ENCODE peak calls at places on chromosome 2, in seven cellular contexts. U is stimulated activated CD8-positive, alpha-beta memory T cell treated with anti-CD3 and anti-CD28 coated beads, Interleukin-4, amount 100 ng/mL, for 4 hours; T is Daoy; H is EL; X is Panc1; Z is stimulated activated CD4-positive, alpha-beta T cell treated with anti-CD3 and anti-CD28 coated beads, Interleukin-15, amount 100 ng/mL, for 24 hours; G is NCI-H1694. D is an unnamed sample.

GRCh38 chr2:89849731-89850130 is 1158.3 kb downstream of the RPIA start:
- DNase-seq in U (no peak), T (no peak), H (no peak), X (no peak), Z (no peak), G (no peak), D (no peak)

GRCh38 chr2:26052731-26053130 is 18.8 kb downstream of the RAB10 start:
- DNase-seq in U (no peak), T (no peak), H (no peak), X (no peak), Z (no peak), G (no peak), D (no peak)

GRCh38 chr2:237863102-237863511 is 3.7 kb downstream of the RAMP1 start:
- DNase-seq in U (no peak), T (no peak), H (no peak), X (no peak), Z (no peak), G (no peak), D (no peak)

GRCh38 chr2:206452750-206453149 is 9.4 kb downstream of the ADAM23 start:
- DNase-seq in U (no peak), T (peak), H (peak), X (no peak), Z (no peak), G (no peak), D (no peak)

GRCh38 chr2:217335341-217335966 is 475.6 kb upstream of the TNP1 start:
- DNase-seq in U (no peak), T (peak), H (peak), X (no peak), Z (no peak), G (no peak), D (no peak)

GRCh38 chr2:64105676-64106461 is 38.4 kb downstream of the PELI1 start:
- DNase-seq in U (no peak), T (no peak), H (no peak), X (no peak), Z (no peak), G (no peak), D (no peak)

GRCh38 chr2:168530980-168531379 is 74.9 kb downstream of the CERS6 start:
- DNase-seq in U (no peak), T (no peak), H (peak), X (no peak), Z (no peak), G (no peak), D (no peak)

GRCh38 chr2:73172963-73173362 is 29.4 kb upstream of the NOTO start:
- DNase-seq in U (no peak), T (peak), H (no peak), X (no peak), Z (peak), G (no peak), D (no peak)

GRCh38 chr2:64846175-64846574 is 143.0 kb upstream of the SLC1A4 start:
- DNase-seq in U (no peak), T (no peak), H (peak), X (no peak), Z (no peak), G (no peak), D (no peak)

GRCh38 chr2:85243101-85244072 is 84.4 kb downstream of the TGOLN2 start:
- DNase-seq in U (peak), T (peak), H (no peak), X (no peak), Z (peak), G (no peak), D (peak)

GRCh38 chr2:71748227-71748626 is 294.9 kb downstream of the DYSF start:
- DNase-seq in U (no peak), T (no peak), H (peak), X (no peak), Z (no peak), G (no peak), D (no peak)

GRCh38 chr2:134766583-134766982 is 47.8 kb upstream of the TMEM163 start:
- DNase-seq in U (no peak), T (no peak), H (no peak), X (no peak), Z (no peak), G (no peak), D (no peak)

GRCh38 chr2:36677995-36678605 is 18.4 kb upstream of the VIT start:
- DNase-seq in U (no peak), T (no peak), H (peak), X (no peak), Z (no peak), G (no peak), D (no peak)

GRCh38 chr2:170221317-170222288 is 43.7 kb downstream of the MYO3B start:
- DNase-seq in U (no peak), T (no peak), H (peak), X (no peak), Z (no peak), G (no peak), D (no peak)

GRCh38 chr2:189676471-189676870 is 2.0 kb downstream of the ANKAR start:
- DNase-seq in U (no peak), T (peak), H (no peak), X (no peak), Z (no peak), G (no peak), D (no peak)

GRCh38 chr2:171008550-171009205 is 79.6 kb downstream of the GORASP2 start:
- DNase-seq in U (no peak), T (no peak), H (no peak), X (no peak), Z (no peak), G (no peak), D (no peak)

GRCh38 chr2:174063492-174064092 is 98.4 kb upstream of the SP3 start:
- DNase-seq in U (no peak), T (no peak), H (no peak), X (no peak), Z (no peak), G (no peak), D (no peak)

GRCh38 chr2:111219285-111219684 is 98.6 kb downstream of the BCL2L11 start:
- DNase-seq in U (no peak), T (no peak), H (no peak), X (no peak), Z (no peak), G (no peak), D (peak)

GRCh38 chr2:88913280-88913679 is 221.8 kb downstream of the RPIA start:
- DNase-seq in U (no peak), T (no peak), H (no peak), X (no peak), Z (no peak), G (no peak), D (no peak)

GRCh38 chr2:101818531-101819451 is 121.3 kb downstream of the MAP4K4 start:
- DNase-seq in U (no peak), T (peak), H (peak), X (no peak), Z (no peak), G (no peak), D (no peak)

GRCh38 chr2:144972676-144973075 is 452.8 kb upstream of the ZEB2 start:
- DNase-seq in U (no peak), T (no peak), H (no peak), X (no peak), Z (no peak), G (no peak), D (no peak)

GRCh38 chr2:120595739-120596138 is 139.9 kb upstream of the GLI2 start:
- DNase-seq in U (no peak), T (no peak), H (no peak), X (no peak), Z (no peak), G (no peak), D (no peak)

GRCh38 chr2:85952196-85952734 is 63.5 kb upstream of the ST3GAL5 start:
- DNase-seq in U (no peak), T (no peak), H (no peak), X (no peak), Z (no peak), G (no peak), D (no peak)

GRCh38 chr2:17879137-17879912 is 858 bp downstream of the KCNS3 start:
- DNase-seq in U (no peak), T (peak), H (peak), X (no peak), Z (peak), G (peak), D (peak)

GRCh38 chr2:99066602-99067001 is 74.9 kb upstream of the C2orf15 start:
- DNase-seq in U (no peak), T (peak), H (peak), X (no peak), Z (peak), G (peak), D (no peak)

GRCh38 chr2:46847185-46847710 is 68.4 kb downstream of the MCFD2 start:
- DNase-seq in U (no peak), T (peak), H (peak), X (no peak), Z (no peak), G (peak), D (no peak)

GRCh38 chr2:191187105-191187829 is 36.5 kb upstream of the STAT4 start:
- DNase-seq in U (no peak), T (no peak), H (no peak), X (no peak), Z (no peak), G (no peak), D (no peak)

D was measured in WTC11.